ENCODE peak calls at places on chromosome 22, in five cellular contexts. One of them, this sample, is unnamed.

GRCh38 chr22:46378499-46379300 is 43.2 kb downstream of the TRMU start:
- DNase-seq in A549: no peak
- DNase-seq in cardiac muscle cell: no peak
- DNase-seq in fibroblast of mammary gland: no peak
- DNase-seq in mammary epithelial cell: no peak
- DNase-seq in this sample: no peak

GRCh38 chr22:46070215-46070721 is 80.1 kb upstream of the PPARA start:
- DNase-seq in fibroblast of mammary gland: peak
- DNase-seq in cardiac muscle cell: peak
- DNase-seq in A549: no peak
- DNase-seq in mammary epithelial cell: peak
- DNase-seq in this sample: peak

GRCh38 chr22:21984793-21985192 is 2.2 kb upstream of the TOP3B start:
- DNase-seq in A549: no peak
- DNase-seq in cardiac muscle cell: peak
- DNase-seq in mammary epithelial cell: peak
- DNase-seq in fibroblast of mammary gland: peak
- DNase-seq in this sample: peak

GRCh38 chr22:38272373-38273134 is at the start of gene TMEM184B:
- DNase-seq in fibroblast of mammary gland: peak
- DNase-seq in mammary epithelial cell: peak
- DNase-seq in A549: peak
- DNase-seq in cardiac muscle cell: peak
- DNase-seq in this sample: peak

GRCh38 chr22:48061726-48062125 is 1299.3 kb downstream of the TBC1D22A start:
- DNase-seq in A549: no peak
- DNase-seq in cardiac muscle cell: no peak
- DNase-seq in fibroblast of mammary gland: no peak
- DNase-seq in mammary epithelial cell: no peak
- DNase-seq in this sample: no peak

GRCh38 chr22:32389685-32390084 is 22.4 kb downstream of the RTCB start:
- DNase-seq in A549: no peak
- DNase-seq in mammary epithelial cell: no peak
- DNase-seq in cardiac muscle cell: peak
- DNase-seq in fibroblast of mammary gland: peak
- DNase-seq in this sample: peak

GRCh38 chr22:46012182-46012880 is 35.4 kb upstream of the WNT7B start:
- DNase-seq in fibroblast of mammary gland: no peak
- DNase-seq in mammary epithelial cell: no peak
- DNase-seq in cardiac muscle cell: no peak
- DNase-seq in A549: no peak
- DNase-seq in this sample: no peak

GRCh38 chr22:29138556-29138955 is 65.7 kb downstream of the KREMEN1 start:
- DNase-seq in A549: no peak
- DNase-seq in mammary epithelial cell: no peak
- DNase-seq in fibroblast of mammary gland: no peak
- DNase-seq in cardiac muscle cell: no peak
- DNase-seq in this sample: no peak

GRCh38 chr22:46357186-46357500 is 21.6 kb downstream of the TRMU start:
- DNase-seq in fibroblast of mammary gland: no peak
- DNase-seq in cardiac muscle cell: no peak
- DNase-seq in A549: no peak
- DNase-seq in mammary epithelial cell: no peak
- DNase-seq in this sample: no peak

GRCh38 chr22:28799125-28799833 is 1.1 kb downstream of the XBP1 start:
- DNase-seq in cardiac muscle cell: peak
- DNase-seq in A549: peak
- DNase-seq in mammary epithelial cell: peak
- DNase-seq in fibroblast of mammary gland: peak
- DNase-seq in this sample: peak

GRCh38 chr22:27636716-27637503 is 164.6 kb downstream of the MN1 start:
- DNase-seq in A549: no peak
- DNase-seq in fibroblast of mammary gland: no peak
- DNase-seq in cardiac muscle cell: no peak
- DNase-seq in mammary epithelial cell: no peak
- DNase-seq in this sample: no peak

GRCh38 chr22:44931077-44931540 is 78.7 kb downstream of the PHF21B start:
- DNase-seq in mammary epithelial cell: no peak
- DNase-seq in fibroblast of mammary gland: peak
- DNase-seq in A549: no peak
- DNase-seq in cardiac muscle cell: peak
- DNase-seq in this sample: no peak

GRCh38 chr22:47056776-47057470 is 294.5 kb downstream of the TBC1D22A start:
- DNase-seq in fibroblast of mammary gland: no peak
- DNase-seq in cardiac muscle cell: no peak
- DNase-seq in A549: no peak
- DNase-seq in mammary epithelial cell: no peak
- DNase-seq in this sample: no peak

GRCh38 chr22:29139965-29140782 is 65.5 kb upstream of the EMID1 start:
- DNase-seq in A549: no peak
- DNase-seq in cardiac muscle cell: peak
- DNase-seq in fibroblast of mammary gland: peak
- DNase-seq in mammary epithelial cell: no peak
- DNase-seq in this sample: peak

GRCh38 chr22:23066200-23067022 is 3.9 kb upstream of the GNAZ start:
- DNase-seq in A549: no peak
- DNase-seq in cardiac muscle cell: no peak
- DNase-seq in fibroblast of mammary gland: no peak
- DNase-seq in mammary epithelial cell: no peak
- DNase-seq in this sample: no peak

GRCh38 chr22:46797355-46797754 is 34.9 kb downstream of the TBC1D22A start:
- DNase-seq in mammary epithelial cell: peak
- DNase-seq in fibroblast of mammary gland: peak
- DNase-seq in cardiac muscle cell: peak
- DNase-seq in A549: no peak
- DNase-seq in this sample: peak

GRCh38 chr22:16601437-16602223 is 9.0 kb upstream of the CCT8L2 start:
- DNase-seq in fibroblast of mammary gland: no peak
- DNase-seq in mammary epithelial cell: no peak
- DNase-seq in A549: no peak
- DNase-seq in cardiac muscle cell: no peak
- DNase-seq in this sample: no peak

DNA sequence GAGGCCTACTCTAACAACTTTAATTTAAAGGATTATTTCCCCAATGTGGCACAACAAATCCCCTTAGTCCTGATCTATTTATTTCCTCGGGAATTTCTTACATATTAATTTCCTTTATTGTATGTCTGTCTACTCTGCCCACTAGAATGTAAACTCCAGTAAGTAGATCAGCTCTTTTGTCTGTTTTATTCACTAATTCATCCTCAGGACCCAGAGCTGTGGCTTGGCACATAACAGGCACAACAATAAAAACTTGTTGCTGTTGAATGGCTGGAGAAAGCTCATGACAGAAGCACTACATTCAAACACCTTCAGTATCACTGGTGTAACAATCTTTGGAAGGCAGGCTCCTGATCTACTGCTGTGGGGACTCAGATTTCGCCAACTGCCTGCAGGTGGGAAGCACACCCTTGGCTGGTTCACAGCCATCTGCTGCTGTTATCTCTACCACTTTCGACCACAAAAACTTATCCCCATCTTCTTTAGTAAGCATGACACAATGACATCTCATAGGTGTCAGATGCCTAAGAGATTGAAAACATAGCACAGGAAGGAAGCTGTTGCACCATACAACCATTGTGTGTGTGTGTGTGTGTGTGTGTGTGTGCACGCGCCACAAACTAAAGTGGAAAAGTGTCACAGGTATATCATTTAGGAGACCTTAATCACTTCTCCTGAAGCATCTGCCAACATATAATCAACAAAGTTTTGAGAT is 11.9 kb downstream of the HIRA start:
- DNase-seq in A549: no peak
- DNase-seq in cardiac muscle cell: peak
- DNase-seq in mammary epithelial cell: peak
- DNase-seq in fibroblast of mammary gland: no peak
- DNase-seq in this sample: peak
- H3K4me3 ChIP-seq in A549: no peak
- H3K4me3 ChIP-seq in cardiac muscle cell: no peak
- H3K4me3 ChIP-seq in mammary epithelial cell: no peak
- H3K4me3 ChIP-seq in fibroblast of mammary gland: no peak
- H3K4me3 ChIP-seq in this sample: no peak

DNA sequence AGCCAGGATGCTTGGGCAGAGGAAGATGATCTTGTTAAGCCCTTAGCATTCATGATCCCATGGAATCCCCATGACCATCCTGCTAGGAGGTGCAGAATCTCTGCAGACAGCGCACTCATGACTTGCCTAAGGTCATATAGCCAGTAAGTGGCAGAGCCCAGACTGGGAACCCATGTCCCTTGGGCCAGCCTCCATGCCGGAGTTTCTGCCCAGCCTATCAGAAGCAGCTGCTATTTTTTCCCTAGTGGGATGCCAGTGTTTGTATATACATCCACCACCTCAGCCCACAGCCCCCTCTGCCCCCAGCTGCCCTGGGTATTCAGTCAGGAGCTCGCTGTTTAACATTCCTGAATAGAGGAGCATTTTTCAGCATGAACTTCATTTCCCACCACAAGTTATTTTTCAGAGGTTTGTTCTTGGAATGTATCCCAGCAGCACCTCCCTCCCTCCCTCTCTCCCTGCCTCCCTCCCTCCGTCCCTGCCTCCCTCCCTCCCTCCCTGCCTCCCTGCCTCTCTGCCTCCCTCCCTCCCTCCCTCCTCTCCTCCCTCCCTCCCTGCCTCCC is 34.4 kb upstream of the SUSD2 start:
- DNase-seq in fibroblast of mammary gland: peak
- DNase-seq in mammary epithelial cell: no peak
- DNase-seq in A549: no peak
- DNase-seq in cardiac muscle cell: peak
- DNase-seq in this sample: peak
- H3K4me3 ChIP-seq in fibroblast of mammary gland: no peak
- H3K4me3 ChIP-seq in mammary epithelial cell: no peak
- H3K4me3 ChIP-seq in A549: no peak
- H3K4me3 ChIP-seq in cardiac muscle cell: no peak
- H3K4me3 ChIP-seq in this sample: no peak

GRCh38 chr22:25839755-25840154 is 97.8 kb downstream of the MYO18B start:
- DNase-seq in fibroblast of mammary gland: no peak
- DNase-seq in cardiac muscle cell: no peak
- DNase-seq in mammary epithelial cell: no peak
- DNase-seq in A549: no peak
- DNase-seq in this sample: no peak

GRCh38 chr22:25838960-25839741 is 97.2 kb downstream of the MYO18B start:
- DNase-seq in mammary epithelial cell: no peak
- DNase-seq in cardiac muscle cell: no peak
- DNase-seq in A549: no peak
- DNase-seq in fibroblast of mammary gland: no peak
- DNase-seq in this sample: no peak

GRCh38 chr22:25840162-25840561 is 98.2 kb downstream of the MYO18B start:
- DNase-seq in mammary epithelial cell: no peak
- DNase-seq in A549: no peak
- DNase-seq in fibroblast of mammary gland: no peak
- DNase-seq in cardiac muscle cell: no peak
- DNase-seq in this sample: no peak

GRCh38 chr22:25835348-25835747 is 93.4 kb downstream of the MYO18B start:
- DNase-seq in A549: no peak
- DNase-seq in cardiac muscle cell: no peak
- DNase-seq in fibroblast of mammary gland: no peak
- DNase-seq in mammary epithelial cell: no peak
- DNase-seq in this sample: no peak

GRCh38 chr22:25837288-25837900 is 95.4 kb downstream of the MYO18B start:
- DNase-seq in cardiac muscle cell: no peak
- DNase-seq in fibroblast of mammary gland: no peak
- DNase-seq in mammary epithelial cell: no peak
- DNase-seq in A549: no peak
- DNase-seq in this sample: no peak
- H3K4me3 ChIP-seq in cardiac muscle cell: no peak
- H3K4me3 ChIP-seq in fibroblast of mammary gland: no peak
- H3K4me3 ChIP-seq in mammary epithelial cell: no peak
- H3K4me3 ChIP-seq in A549: no peak
- H3K4me3 ChIP-seq in this sample: no peak

GRCh38 chr22:42365942-42366660 is 66.1 kb downstream of the NFAM1 start:
- DNase-seq in fibroblast of mammary gland: no peak
- DNase-seq in A549: no peak
- DNase-seq in cardiac muscle cell: no peak
- DNase-seq in mammary epithelial cell: no peak
- DNase-seq in this sample: no peak
- H3K4me3 ChIP-seq in fibroblast of mammary gland: no peak
- H3K4me3 ChIP-seq in A549: no peak
- H3K4me3 ChIP-seq in cardiac muscle cell: no peak
- H3K4me3 ChIP-seq in mammary epithelial cell: no peak
- H3K4me3 ChIP-seq in this sample: no peak

GRCh38 chr22:17921871-17922821 is 102.2 kb downstream of the MICAL3 start:
- DNase-seq in fibroblast of mammary gland: no peak
- DNase-seq in A549: no peak
- DNase-seq in cardiac muscle cell: no peak
- DNase-seq in mammary epithelial cell: peak
- DNase-seq in this sample: no peak
- H3K4me3 ChIP-seq in fibroblast of mammary gland: no peak
- H3K4me3 ChIP-seq in A549: no peak
- H3K4me3 ChIP-seq in cardiac muscle cell: no peak
- H3K4me3 ChIP-seq in mammary epithelial cell: no peak
- H3K4me3 ChIP-seq in this sample: no peak

GRCh38 chr22:36374603-36375024 is 13.2 kb downstream of the MYH9 start:
- DNase-seq in A549: no peak
- DNase-seq in mammary epithelial cell: peak
- DNase-seq in cardiac muscle cell: peak
- DNase-seq in fibroblast of mammary gland: peak
- DNase-seq in this sample: no peak
- H3K4me3 ChIP-seq in A549: no peak
- H3K4me3 ChIP-seq in mammary epithelial cell: no peak
- H3K4me3 ChIP-seq in cardiac muscle cell: no peak
- H3K4me3 ChIP-seq in fibroblast of mammary gland: no peak
- H3K4me3 ChIP-seq in this sample: no peak

GRCh38 chr22:39939830-39940229 is 20.4 kb upstream of the TMA7B start:
- DNase-seq in mammary epithelial cell: no peak
- DNase-seq in fibroblast of mammary gland: no peak
- DNase-seq in A549: no peak
- DNase-seq in cardiac muscle cell: no peak
- DNase-seq in this sample: no peak
- H3K4me3 ChIP-seq in mammary epithelial cell: no peak
- H3K4me3 ChIP-seq in fibroblast of mammary gland: no peak
- H3K4me3 ChIP-seq in A549: no peak
- H3K4me3 ChIP-seq in cardiac muscle cell: no peak
- H3K4me3 ChIP-seq in this sample: no peak

GRCh38 chr22:20804650-20805049 is 30.7 kb downstream of the SERPIND1 start:
- DNase-seq in cardiac muscle cell: no peak
- DNase-seq in mammary epithelial cell: no peak
- DNase-seq in fibroblast of mammary gland: no peak
- DNase-seq in A549: no peak
- DNase-seq in this sample: no peak
- H3K4me3 ChIP-seq in cardiac muscle cell: no peak
- H3K4me3 ChIP-seq in mammary epithelial cell: no peak
- H3K4me3 ChIP-seq in fibroblast of mammary gland: no peak
- H3K4me3 ChIP-seq in A549: no peak
- H3K4me3 ChIP-seq in this sample: no peak